ENCODE peak calls at places on chromosomes 11 and 22, in six cellular contexts. A is activated T-cell treated with anti-CD3 and anti-CD28 coated beads for 1 hour; K is nucleus accumbens; L is activated CD4-positive, alpha-beta T cell treated with anti-CD3 and anti-CD28 coated beads, Interleukin-2, amount 10 ng/mL, durations not matched to agents 7 days and 5 days; H is GM12891; V is upper lobe of left lung. O is an unnamed sample.

GRCh38 chr11:85815186-85815911 is 4.4 kb upstream of the SYTL2 start:
- DNase-seq in A (no peak), K (no peak), L (no peak), H (no peak), V (no peak), O (no peak)

GRCh38 chr22:39524089-39524752 is 3.9 kb downstream of the ATF4 start:
- DNase-seq in A (no peak), K (no peak), L (no peak), H (no peak), V (no peak), O (no peak)

GRCh38 chr22:23523746-23524145 is 56.3 kb downstream of the IGLL1 start:
- DNase-seq in A (no peak), K (no peak), L (no peak), H (no peak), V (no peak), O (no peak)

GRCh38 chr11:63683133-63683991 is 2.1 kb downstream of the RTN3 start:
- DNase-seq in A (no peak), K (no peak), L (no peak), H (no peak), V (no peak), O (peak)

GRCh38 chr11:27795955-27796861 is 96.0 kb upstream of the BDNF start:
- DNase-seq in A (no peak), K (no peak), L (no peak), H (no peak), V (no peak), O (no peak)

GRCh38 chr22:49321477-49322055 is 506.1 kb downstream of the BRD1 start:
- DNase-seq in A (no peak), K (no peak), L (no peak), H (no peak), V (peak), O (no peak)

GRCh38 chr11:36214484-36214883 is 74.7 kb downstream of the COMMD9 start:
- DNase-seq in A (no peak), K (no peak), L (no peak), H (no peak), V (no peak), O (no peak)

GRCh38 chr11:88433546-88434230 is 96.2 kb upstream of the CTSC start:
- DNase-seq in A (no peak), K (no peak), L (no peak), H (no peak), V (no peak), O (no peak)

GRCh38 chr11:70367071-70367470 is 31.3 kb upstream of the CTTN start:
- DNase-seq in A (no peak), K (no peak), L (no peak), H (no peak), V (no peak), O (no peak)

GRCh38 chr22:16801571-16801970 is 23.6 kb downstream of the XKR3 start:
- DNase-seq in A (no peak), K (no peak), L (no peak), H (no peak), V (no peak), O (no peak)

GRCh38 chr22:16969508-16970327 is 38.3 kb downstream of the GAB4 start:
- DNase-seq in A (no peak), K (no peak), L (no peak), H (no peak), V (no peak), O (no peak)

GRCh38 chr11:32358729-32359128 is 76.6 kb downstream of the WT1 start:
- DNase-seq in A (no peak), K (no peak), L (no peak), H (no peak), V (no peak), O (no peak)

GRCh38 chr11:130672911-130673310 is 224.5 kb downstream of the ADAMTS15 start:
- DNase-seq in A (no peak), K (no peak), L (no peak), H (no peak), V (peak), O (no peak)

GRCh38 chr11:61835663-61836024 is 7.5 kb downstream of the FADS2 start:
- DNase-seq in A (no peak), K (no peak), L (no peak), H (no peak), V (no peak), O (no peak)

GRCh38 chr22:49146511-49146910 is 681.2 kb downstream of the BRD1 start:
- DNase-seq in A (no peak), K (no peak), L (no peak), H (no peak), V (no peak), O (no peak)

GRCh38 chr11:119791701-119792151 is 62.7 kb upstream of the NECTIN1 start:
- DNase-seq in A (no peak), K (peak), L (no peak), H (no peak), V (no peak), O (no peak)

GRCh38 chr11:5476184-5476819 is 12.2 kb upstream of the OR52D1 start:
- DNase-seq in A (peak), K (no peak), L (peak), H (peak), V (no peak), O (peak)